ENCODE peak calls at places on chromosomes 11 and 22, in six cellular contexts. One of them, this sample, is unnamed.

GRCh38 chr11:112176077-112176476 is 765 bp downstream of the BCO2 start:
- DNase-seq in glutamatergic neuron: no peak
- DNase-seq in A172: no peak
- DNase-seq in GM20000: no peak
- DNase-seq in neural crest cell: no peak
- DNase-seq in NCI-H1417: no peak
- DNase-seq in this sample: peak

GRCh38 chr11:94803491-94803890 is 35.3 kb downstream of the AMOTL1 start:
- DNase-seq in glutamatergic neuron: no peak
- DNase-seq in A172: no peak
- DNase-seq in GM20000: no peak
- DNase-seq in neural crest cell: no peak
- DNase-seq in NCI-H1417: no peak
- DNase-seq in this sample: no peak

GRCh38 chr11:133821776-133822175 is 23.5 kb downstream of the SPATA19 start:
- DNase-seq in glutamatergic neuron: peak
- DNase-seq in A172: no peak
- DNase-seq in GM20000: peak
- DNase-seq in neural crest cell: peak
- DNase-seq in NCI-H1417: peak
- DNase-seq in this sample: no peak

GRCh38 chr11:106552694-106553203 is 465.5 kb downstream of the GUCY1A2 start:
- DNase-seq in glutamatergic neuron: no peak
- DNase-seq in A172: no peak
- DNase-seq in GM20000: no peak
- DNase-seq in neural crest cell: no peak
- DNase-seq in NCI-H1417: no peak
- DNase-seq in this sample: no peak

GRCh38 chr11:112249871-112250590 is 10.6 kb downstream of the PLET1 start:
- DNase-seq in glutamatergic neuron: no peak
- DNase-seq in A172: no peak
- DNase-seq in GM20000: no peak
- DNase-seq in neural crest cell: no peak
- DNase-seq in NCI-H1417: no peak
- DNase-seq in this sample: peak

GRCh38 chr11:126793596-126793995 is 207.0 kb downstream of the KIRREL3 start:
- DNase-seq in glutamatergic neuron: no peak
- DNase-seq in A172: no peak
- DNase-seq in GM20000: no peak
- DNase-seq in neural crest cell: no peak
- DNase-seq in NCI-H1417: no peak
- DNase-seq in this sample: no peak

GRCh38 chr11:8081591-8082021 is 595 bp downstream of the TUB start:
- DNase-seq in glutamatergic neuron: no peak
- DNase-seq in A172: no peak
- DNase-seq in GM20000: no peak
- DNase-seq in neural crest cell: no peak
- DNase-seq in NCI-H1417: no peak
- DNase-seq in this sample: no peak

GRCh38 chr22:39654959-39655579 is 84.5 kb downstream of the CACNA1I start:
- DNase-seq in glutamatergic neuron: no peak
- DNase-seq in A172: no peak
- DNase-seq in GM20000: no peak
- DNase-seq in neural crest cell: no peak
- DNase-seq in NCI-H1417: no peak
- DNase-seq in this sample: no peak

This sample was measured in NCI-H226.